ENCODE peak calls at places on chromosome 21, in nine cellular contexts. V is SK-N-SH, C is H1, T is K562, Z is ovary, J is tibial nerve, I is transverse colon, Q is esophagus muscularis mucosa, Y is sigmoid colon. X is an unnamed sample.

GRCh38 chr21:34762761-34763160 is 94.0 kb downstream of the CLIC6 start:
- DNase-seq in V (no peak), C (no peak), T (no peak), Z (no peak), J (no peak), I (no peak), Q (no peak), Y (no peak), X (no peak)

GRCh38 chr21:15255359-15256157 is 190.8 kb upstream of the NRIP1 start:
- DNase-seq in V (no peak), C (no peak), T (no peak), Z (no peak), J (no peak), I (no peak), Q (no peak), Y (no peak), X (no peak)

GRCh38 chr21:35748683-35749314 is 311.5 kb downstream of the SETD4 start:
- DNase-seq in V (no peak), C (no peak), T (no peak), Z (no peak), J (no peak), I (no peak), Q (no peak), Y (no peak), X (no peak)

GRCh38 chr21:23921670-23922418 is 1685.4 kb downstream of the MRPL39 start:
- DNase-seq in V (no peak), C (no peak), T (peak; percentile 57), Z (no peak), J (no peak), I (no peak), Q (no peak), Y (no peak), X (no peak)

GRCh38 chr21:36918291-36918690 is 48.2 kb downstream of the HLCS start:
- DNase-seq in V (no peak), C (no peak), T (no peak), Z (no peak), J (no peak), I (no peak), Q (no peak), Y (no peak), X (no peak)

GRCh38 chr21:27466175-27466574 is 499.3 kb upstream of the ADAMTS5 start:
- DNase-seq in V (no peak), C (no peak), T (no peak), Z (no peak), J (no peak), I (no peak), Q (no peak), Y (no peak), X (no peak)

GRCh38 chr21:34836933-34837505 is 168.2 kb downstream of the CLIC6 start:
- DNase-seq in V (no peak), C (no peak), T (no peak), Z (no peak), J (no peak), I (no peak), Q (no peak), Y (no peak), X (no peak)

GRCh38 chr21:28099296-28099695 is 893.4 kb downstream of the LTN1 start:
- DNase-seq in V (no peak), C (no peak), T (no peak), Z (peak; percentile 50), J (no peak), I (no peak), Q (no peak), Y (peak; percentile 77), X (no peak)

GRCh38 chr21:26887241-26887640 is 42.0 kb upstream of the ADAMTS1 start:
- DNase-seq in V (no peak), C (no peak), T (no peak), Z (no peak), J (no peak), I (no peak), Q (no peak), Y (no peak), X (no peak)

GRCh38 chr21:37072239-37072987 is 458 bp downstream of the PIGP start:
- DNase-seq in V (no peak), C (no peak), T (no peak), Z (peak; percentile 88), J (peak; percentile 69), I (peak; percentile 11), Q (peak; percentile 96), Y (peak; percentile 88), X (peak; percentile 86)

GRCh38 chr21:29586696-29587095 is 288.0 kb downstream of the BACH1 start:
- DNase-seq in V (no peak), C (no peak), T (no peak), Z (no peak), J (no peak), I (no peak), Q (no peak), Y (no peak), X (no peak)

GRCh38 chr21:19029816-19030215 is 626.2 kb upstream of the TMPRSS15 start:
- DNase-seq in V (no peak), C (no peak), T (no peak), Z (no peak), J (no peak), I (no peak), Q (no peak), Y (no peak), X (no peak)

GRCh38 chr21:28587748-28588147 is 404.9 kb downstream of the LTN1 start:
- DNase-seq in V (no peak), C (no peak), T (no peak), Z (no peak), J (no peak), I (no peak), Q (no peak), Y (no peak), X (no peak)

GRCh38 chr21:36150192-36150711 is 6.4 kb upstream of the DOP1B start:
- DNase-seq in V (no peak), C (no peak), T (no peak), Z (peak; percentile 52), J (peak; percentile 41), I (no peak), Q (no peak), Y (peak; percentile 84), X (no peak)

DNA sequence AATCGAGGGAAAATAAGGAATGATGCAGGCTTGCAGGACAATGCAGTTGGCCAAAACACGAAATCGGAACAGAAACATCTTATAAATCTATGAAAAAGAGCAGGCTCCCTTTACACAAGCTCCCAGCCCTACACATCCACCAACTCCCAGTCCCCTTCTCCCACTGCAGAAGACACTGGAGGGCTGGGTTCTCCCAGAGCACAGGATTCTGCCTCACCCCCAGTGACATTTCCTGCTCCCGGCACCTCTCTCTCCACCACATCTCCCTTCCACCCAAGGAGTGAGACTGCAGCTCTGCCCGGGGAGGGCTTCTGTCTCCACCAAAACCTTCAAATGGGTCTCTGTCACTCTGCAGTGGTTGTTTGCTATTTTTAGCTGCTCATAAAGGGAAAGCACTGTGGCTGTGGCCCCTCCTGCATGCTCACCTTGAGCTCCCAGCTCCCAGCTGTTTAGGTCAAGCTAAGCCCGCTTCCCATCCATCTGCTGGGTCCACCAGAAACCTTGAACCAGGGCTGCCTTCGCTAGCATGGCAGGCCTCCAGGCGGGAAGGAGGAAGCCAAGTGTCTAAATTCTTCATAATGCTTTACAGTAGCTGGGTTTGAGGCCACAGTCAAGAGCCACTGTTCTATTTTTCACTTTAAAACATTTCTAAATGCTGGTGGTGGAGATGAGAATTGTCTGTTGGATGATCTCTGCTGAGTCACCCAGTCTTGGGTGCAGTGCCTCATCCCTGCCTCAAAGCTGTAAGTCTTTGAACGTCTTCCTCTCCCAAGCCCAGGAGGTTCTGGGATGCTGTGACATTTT is 3.3 kb upstream of the C2CD2 start:
- DNase-seq in V (no peak), C (no peak), T (peak; percentile 68), Z (peak; percentile 81), J (no peak), I (no peak), Q (no peak), Y (peak; percentile 64), X (peak; percentile 35)
- H3K4me3 ChIP-seq in V (no peak overlapping the region), C (no peak overlapping the region), T (no peak overlapping the region), Z (no peak overlapping the region), J (no peak overlapping the region), I (no peak overlapping the region), Q (no peak overlapping the region), Y (no peak overlapping the region), X (no peak overlapping the region)

GRCh38 chr21:32136546-32136945 is 142.3 kb downstream of the MIS18A start:
- DNase-seq in V (no peak), C (no peak), T (no peak), Z (no peak), J (no peak), I (no peak), Q (peak; percentile 5), Y (no peak), X (no peak)
- H3K36me3 ChIP-seq in V (no peaks in the 10 kb centered on the region), C (no peaks in the 10 kb centered on the region), T (no peaks in the 10 kb centered on the region), Z (no peaks in the 10 kb centered on the region), J (no peaks in the 10 kb centered on the region), I (no peaks in the 10 kb centered on the region), Q (no peaks in the 10 kb centered on the region), Y (no peaks in the 10 kb centered on the region), X (no peaks in the 10 kb centered on the region)

GRCh38 chr21:42091899-42092508 is 20.9 kb downstream of the UMODL1 start:
- DNase-seq in V (no peak), C (peak; percentile 57), T (no peak), Z (no peak), J (no peak), I (no peak), Q (no peak), Y (no peak), X (no peak)
- TF ChIP-seq EP300 in V (no peak), C (no peak), T (no peak), Z (no peak), J (no peak), I (no peak), Q (no peak), Y (no peak), X (no peak)

GRCh38 chr21:41570791-41571355 is 62.9 kb upstream of the TMPRSS2 start:
- DNase-seq in V (no peak), C (no peak), T (no peak), Z (no peak), J (no peak), I (no peak), Q (no peak), Y (no peak), X (no peak)
- H3K4me3 ChIP-seq in V (no peak overlapping the region), C (no peak overlapping the region), T (no peak overlapping the region), Z (no peak overlapping the region), J (no peak overlapping the region), I (no peak overlapping the region), Q (no peak overlapping the region), Y (no peak overlapping the region), X (no peak overlapping the region)

GRCh38 chr21:45145146-45145545 is 70.8 kb downstream of the ADARB1 start:
- DNase-seq in V (no peak), C (no peak), T (no peak), Z (no peak), J (no peak), I (no peak), Q (no peak), Y (no peak), X (no peak)
- H3K36me3 ChIP-seq in V (no peaks in the 10 kb centered on the region), C (no peaks in the 10 kb centered on the region), T (no peaks in the 10 kb centered on the region), Z (no peaks in the 10 kb centered on the region), J (peaks cover 33% of the 10 kb centered on the region), I (no peaks in the 10 kb centered on the region), Q (peaks cover 29% of the 10 kb centered on the region), Y (peaks cover 5% of the 10 kb centered on the region), X (no peaks in the 10 kb centered on the region)

DNA sequence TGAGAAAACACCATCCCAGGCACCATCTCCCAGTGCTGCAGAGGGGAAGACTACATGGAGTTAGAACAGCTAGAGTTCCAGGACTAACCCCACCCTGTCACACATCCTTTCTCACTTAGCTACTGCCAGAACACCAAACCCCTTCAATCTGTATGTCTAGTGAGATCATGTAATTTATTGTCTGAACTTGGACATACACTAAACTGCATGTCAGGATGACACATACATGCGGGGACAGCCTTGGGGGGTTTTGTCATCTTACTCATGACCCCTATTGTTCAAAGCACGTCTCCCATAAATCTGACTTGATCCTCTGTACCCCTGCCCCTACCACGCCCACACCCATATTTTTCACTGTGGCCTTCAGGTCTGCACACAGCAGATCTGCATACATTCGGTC is 71.3 kb downstream of the GABPA start:
- DNase-seq in V (no peak), C (no peak), T (no peak), Z (no peak), J (no peak), I (no peak), Q (no peak), Y (no peak), X (no peak)
- TF ChIP-seq EP300 in V (no peak), C (no peak), T (no peak), Z (no peak), J (no peak), I (no peak), Q (no peak), Y (no peak), X (no peak)

X was measured in suprapubic skin.